ENCODE peak calls at places on chromosomes 1 and 21, in seven cellular contexts. One of them, this sample, is unnamed.

GRCh38 chr1:80534606-80535360 is 1266.0 kb upstream of the ADGRL2 start:
- DNase-seq in HCT116: peak; percentile 55
- DNase-seq in H1: no peak
- DNase-seq in SK-N-SH: no peak
- DNase-seq in HepG2: no peak
- DNase-seq in K562: no peak
- DNase-seq in GM12878: no peak
- DNase-seq in this sample: no peak

GRCh38 chr1:188055921-188056505 is 1227.3 kb downstream of the PLA2G4A start:
- DNase-seq in HCT116: no peak
- DNase-seq in H1: no peak
- DNase-seq in SK-N-SH: no peak
- DNase-seq in HepG2: no peak
- DNase-seq in K562: no peak
- DNase-seq in GM12878: no peak
- DNase-seq in this sample: no peak

GRCh38 chr1:6059866-6060265 is 14.2 kb downstream of the KCNAB2 start:
- DNase-seq in HCT116: no peak
- DNase-seq in H1: no peak
- DNase-seq in SK-N-SH: no peak
- DNase-seq in HepG2: no peak
- DNase-seq in K562: no peak
- DNase-seq in GM12878: no peak
- DNase-seq in this sample: peak; percentile 38

GRCh38 chr1:74766579-74766978 is 33.6 kb downstream of the TYW3 start:
- DNase-seq in HCT116: no peak
- DNase-seq in H1: no peak
- DNase-seq in SK-N-SH: no peak
- DNase-seq in HepG2: no peak
- DNase-seq in K562: no peak
- DNase-seq in GM12878: no peak
- DNase-seq in this sample: no peak

GRCh38 chr1:233759665-233760064 is 144.8 kb upstream of the SLC35F3 start:
- DNase-seq in HCT116: no peak
- DNase-seq in H1: no peak
- DNase-seq in SK-N-SH: no peak
- DNase-seq in HepG2: no peak
- DNase-seq in K562: no peak
- DNase-seq in GM12878: no peak
- DNase-seq in this sample: no peak

GRCh38 chr1:205536759-205537361 is 32.4 kb downstream of the CDK18 start:
- DNase-seq in HCT116: no peak
- DNase-seq in H1: no peak
- DNase-seq in SK-N-SH: no peak
- DNase-seq in HepG2: no peak
- DNase-seq in K562: no peak
- DNase-seq in GM12878: no peak
- DNase-seq in this sample: no peak

GRCh38 chr1:14689996-14690614 is 91.6 kb downstream of the KAZN start:
- DNase-seq in HCT116: no peak
- DNase-seq in H1: no peak
- DNase-seq in SK-N-SH: no peak
- DNase-seq in HepG2: no peak
- DNase-seq in K562: no peak
- DNase-seq in GM12878: no peak
- DNase-seq in this sample: no peak

GRCh38 chr1:83064589-83065242 is 934.2 kb downstream of the TTLL7 start:
- DNase-seq in HCT116: no peak
- DNase-seq in H1: no peak
- DNase-seq in SK-N-SH: no peak
- DNase-seq in HepG2: no peak
- DNase-seq in K562: no peak
- DNase-seq in GM12878: no peak
- DNase-seq in this sample: no peak

GRCh38 chr1:31181515-31182343 is 58.0 kb downstream of the NKAIN1 start:
- DNase-seq in HCT116: peak; percentile 47
- DNase-seq in H1: no peak
- DNase-seq in SK-N-SH: peak; percentile 88
- DNase-seq in HepG2: peak; percentile 23
- DNase-seq in K562: peak; percentile 83
- DNase-seq in GM12878: no peak
- DNase-seq in this sample: peak; percentile 50

GRCh38 chr21:38968887-38969543 is 163.3 kb downstream of the ETS2 start:
- DNase-seq in HCT116: no peak
- DNase-seq in H1: no peak
- DNase-seq in SK-N-SH: no peak
- DNase-seq in HepG2: peak; percentile 70
- DNase-seq in K562: no peak
- DNase-seq in GM12878: no peak
- DNase-seq in this sample: no peak

GRCh38 chr1:10852486-10852885 is 56.0 kb upstream of the CASZ1 start:
- DNase-seq in HCT116: no peak
- DNase-seq in H1: no peak
- DNase-seq in SK-N-SH: no peak
- DNase-seq in HepG2: no peak
- DNase-seq in K562: no peak
- DNase-seq in GM12878: no peak
- DNase-seq in this sample: no peak

GRCh38 chr1:226017070-226017469 is 17.9 kb upstream of the SDE2 start:
- DNase-seq in HCT116: no peak
- DNase-seq in H1: no peak
- DNase-seq in SK-N-SH: no peak
- DNase-seq in HepG2: no peak
- DNase-seq in K562: no peak
- DNase-seq in GM12878: no peak
- DNase-seq in this sample: no peak

GRCh38 chr21:32834825-32835224 is 63.3 kb upstream of the PAXBP1 start:
- DNase-seq in HCT116: no peak
- DNase-seq in H1: no peak
- DNase-seq in SK-N-SH: no peak
- DNase-seq in HepG2: no peak
- DNase-seq in K562: no peak
- DNase-seq in GM12878: no peak
- DNase-seq in this sample: no peak

GRCh38 chr1:206508956-206509355 is 1.6 kb downstream of the RASSF5 start:
- DNase-seq in HCT116: no peak
- DNase-seq in H1: no peak
- DNase-seq in SK-N-SH: no peak
- DNase-seq in HepG2: no peak
- DNase-seq in K562: no peak
- DNase-seq in GM12878: no peak
- DNase-seq in this sample: no peak

GRCh38 chr1:225754940-225755635 is 22.5 kb upstream of the SRP9 start:
- DNase-seq in HCT116: no peak
- DNase-seq in H1: no peak
- DNase-seq in SK-N-SH: no peak
- DNase-seq in HepG2: peak; percentile 93
- DNase-seq in K562: no peak
- DNase-seq in GM12878: no peak
- DNase-seq in this sample: no peak

GRCh38 chr1:160503087-160503486 is 20.0 kb downstream of the SLAMF6 start:
- DNase-seq in HCT116: no peak
- DNase-seq in H1: no peak
- DNase-seq in SK-N-SH: no peak
- DNase-seq in HepG2: no peak
- DNase-seq in K562: no peak
- DNase-seq in GM12878: no peak
- DNase-seq in this sample: no peak

GRCh38 chr1:242239394-242239793 is 240.5 kb upstream of the MAP1LC3C start:
- DNase-seq in HCT116: no peak
- DNase-seq in H1: no peak
- DNase-seq in SK-N-SH: no peak
- DNase-seq in HepG2: no peak
- DNase-seq in K562: no peak
- DNase-seq in GM12878: no peak
- DNase-seq in this sample: no peak

GRCh38 chr1:204075116-204075636 is 2.3 kb downstream of the SOX13 start:
- DNase-seq in HCT116: no peak
- DNase-seq in H1: no peak
- DNase-seq in SK-N-SH: no peak
- DNase-seq in HepG2: peak; percentile 40
- DNase-seq in K562: no peak
- DNase-seq in GM12878: no peak
- DNase-seq in this sample: peak; percentile 41

GRCh38 chr1:201758508-201759050 is 70.4 kb upstream of the IPO9 start:
- DNase-seq in HCT116: no peak
- DNase-seq in H1: no peak
- DNase-seq in SK-N-SH: no peak
- DNase-seq in HepG2: no peak
- DNase-seq in K562: no peak
- DNase-seq in GM12878: no peak
- DNase-seq in this sample: no peak

GRCh38 chr1:173364827-173365226 is 112.3 kb upstream of the PRDX6 start:
- DNase-seq in HCT116: no peak
- DNase-seq in H1: no peak
- DNase-seq in SK-N-SH: no peak
- DNase-seq in HepG2: no peak
- DNase-seq in K562: no peak
- DNase-seq in GM12878: no peak
- DNase-seq in this sample: no peak

GRCh38 chr1:65027699-65028358 is 61.5 kb upstream of the JAK1 start:
- DNase-seq in HCT116: no peak
- DNase-seq in H1: no peak
- DNase-seq in SK-N-SH: no peak
- DNase-seq in HepG2: no peak
- DNase-seq in K562: no peak
- DNase-seq in GM12878: no peak
- DNase-seq in this sample: no peak

GRCh38 chr1:102191723-102192122 is 195.0 kb upstream of the OLFM3 start:
- DNase-seq in HCT116: peak; percentile 29
- DNase-seq in H1: no peak
- DNase-seq in SK-N-SH: peak; percentile 35
- DNase-seq in HepG2: peak; percentile 45
- DNase-seq in K562: peak; percentile 4
- DNase-seq in GM12878: peak; percentile 7
- DNase-seq in this sample: peak; percentile 5

GRCh38 chr1:53264048-53264447 is 25.7 kb upstream of the MAGOH start:
- DNase-seq in HCT116: no peak
- DNase-seq in H1: no peak
- DNase-seq in SK-N-SH: no peak
- DNase-seq in HepG2: no peak
- DNase-seq in K562: no peak
- DNase-seq in GM12878: no peak
- DNase-seq in this sample: no peak

GRCh38 chr21:17537299-17537698 is 24.5 kb downstream of the CXADR start:
- DNase-seq in HCT116: no peak
- DNase-seq in H1: no peak
- DNase-seq in SK-N-SH: peak; percentile 34
- DNase-seq in HepG2: no peak
- DNase-seq in K562: no peak
- DNase-seq in GM12878: no peak
- DNase-seq in this sample: no peak

GRCh38 chr1:227544067-227544655 is 19.2 kb upstream of the ZNF678 start:
- DNase-seq in HCT116: no peak
- DNase-seq in H1: no peak
- DNase-seq in SK-N-SH: no peak
- DNase-seq in HepG2: no peak
- DNase-seq in K562: no peak
- DNase-seq in GM12878: no peak
- DNase-seq in this sample: no peak

GRCh38 chr1:228276361-228276831 is 68.6 kb downstream of the OBSCN start:
- DNase-seq in HCT116: no peak
- DNase-seq in H1: no peak
- DNase-seq in SK-N-SH: no peak
- DNase-seq in HepG2: no peak
- DNase-seq in K562: no peak
- DNase-seq in GM12878: no peak
- DNase-seq in this sample: no peak

GRCh38 chr1:208731976-208732821 is 488.0 kb upstream of the PLXNA2 start:
- DNase-seq in HCT116: no peak
- DNase-seq in H1: no peak
- DNase-seq in SK-N-SH: peak; percentile 81
- DNase-seq in HepG2: no peak
- DNase-seq in K562: no peak
- DNase-seq in GM12878: peak; percentile 24
- DNase-seq in this sample: no peak

GRCh38 chr21:41029573-41029972 is 138.4 kb upstream of the BACE2 start:
- DNase-seq in HCT116: no peak
- DNase-seq in H1: no peak
- DNase-seq in SK-N-SH: no peak
- DNase-seq in HepG2: no peak
- DNase-seq in K562: no peak
- DNase-seq in GM12878: no peak
- DNase-seq in this sample: peak; percentile 68

GRCh38 chr1:88802950-88803349 is 88.4 kb downstream of the GTF2B start:
- DNase-seq in HCT116: no peak
- DNase-seq in H1: no peak
- DNase-seq in SK-N-SH: no peak
- DNase-seq in HepG2: no peak
- DNase-seq in K562: no peak
- DNase-seq in GM12878: no peak
- DNase-seq in this sample: no peak
- TF ChIP-seq JUND in HCT116: peak; percentile 52
- TF ChIP-seq JUND in H1: no peak
- TF ChIP-seq JUND in SK-N-SH: no peak
- TF ChIP-seq JUND in HepG2: no peak
- TF ChIP-seq JUND in K562: no peak
- TF ChIP-seq JUND in GM12878: no peak
- TF ChIP-seq JUND in this sample: no peak

DNA sequence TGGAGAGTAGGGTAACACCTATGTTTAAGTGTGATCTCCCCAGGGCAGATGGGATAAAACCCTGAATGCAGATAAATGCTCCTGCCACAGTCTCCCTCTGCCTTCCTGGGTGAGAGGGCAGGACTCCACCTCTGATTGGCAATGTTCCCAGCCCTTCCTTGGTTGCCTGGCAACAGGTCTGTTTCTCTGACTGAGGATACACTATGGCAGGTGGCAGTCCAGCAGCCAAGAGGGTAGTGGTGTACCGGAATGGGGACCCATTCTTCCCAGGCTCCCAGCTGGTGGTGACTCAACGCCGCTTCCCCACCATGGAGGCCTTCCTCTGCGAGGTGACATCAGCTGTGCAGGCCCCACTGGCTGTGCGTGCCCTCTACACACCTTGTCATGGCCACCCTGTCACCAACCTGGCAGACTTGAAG is at the start of gene DCDC2B:
- DNase-seq in HCT116: no peak
- DNase-seq in H1: no peak
- DNase-seq in SK-N-SH: peak; percentile 43
- DNase-seq in HepG2: peak; percentile 24
- DNase-seq in K562: peak; percentile 57
- DNase-seq in GM12878: no peak
- DNase-seq in this sample: no peak
- TF ChIP-seq JUND in HCT116: peak; percentile 13
- TF ChIP-seq JUND in H1: no peak
- TF ChIP-seq JUND in SK-N-SH: no peak
- TF ChIP-seq JUND in HepG2: no peak
- TF ChIP-seq JUND in K562: no peak
- TF ChIP-seq JUND in GM12878: no peak
- TF ChIP-seq JUND in this sample: no peak

GRCh38 chr1:200153277-200154055 is 126.0 kb downstream of the NR5A2 start:
- DNase-seq in HCT116: no peak
- DNase-seq in H1: no peak
- DNase-seq in SK-N-SH: no peak
- DNase-seq in HepG2: no peak
- DNase-seq in K562: no peak
- DNase-seq in GM12878: peak; percentile 79
- DNase-seq in this sample: no peak
- TF ChIP-seq JUND in HCT116: no peak
- TF ChIP-seq JUND in H1: no peak
- TF ChIP-seq JUND in SK-N-SH: no peak
- TF ChIP-seq JUND in HepG2: no peak
- TF ChIP-seq JUND in K562: no peak
- TF ChIP-seq JUND in GM12878: no peak
- TF ChIP-seq JUND in this sample: no peak

GRCh38 chr1:151144474-151145157 is 1.8 kb downstream of the SEMA6C start:
- DNase-seq in HCT116: no peak
- DNase-seq in H1: no peak
- DNase-seq in SK-N-SH: no peak
- DNase-seq in HepG2: no peak
- DNase-seq in K562: peak; percentile 35
- DNase-seq in GM12878: no peak
- DNase-seq in this sample: no peak
- TF ChIP-seq JUND in HCT116: no peak
- TF ChIP-seq JUND in H1: no peak
- TF ChIP-seq JUND in SK-N-SH: no peak
- TF ChIP-seq JUND in HepG2: no peak
- TF ChIP-seq JUND in K562: no peak
- TF ChIP-seq JUND in GM12878: no peak
- TF ChIP-seq JUND in this sample: no peak